ENCODE peak calls at places on chromosome X, in five cellular contexts. One of them, this sample, is unnamed.

GRCh38 chrX:20515841-20516461 is 249.2 kb upstream of the RPS6KA3 start:
- DNase-seq in spleen: no peak
- DNase-seq in HCT116: peak; percentile 73
- DNase-seq in stomach: no peak
- DNase-seq in breast epithelium: no peak
- DNase-seq in this sample: no peak

GRCh38 chrX:134024686-134025377 is 39.4 kb upstream of the GPC3 start:
- DNase-seq in spleen: no peak
- DNase-seq in HCT116: no peak
- DNase-seq in stomach: no peak
- DNase-seq in breast epithelium: no peak
- DNase-seq in this sample: no peak

GRCh38 chrX:13219990-13220764 is 99.7 kb downstream of the ATXN3L start:
- DNase-seq in spleen: no peak
- DNase-seq in HCT116: no peak
- DNase-seq in stomach: no peak
- DNase-seq in breast epithelium: no peak
- DNase-seq in this sample: no peak

GRCh38 chrX:154648931-154649863 is 4.2 kb downstream of the CTAG2 start:
- DNase-seq in spleen: peak; percentile 76
- DNase-seq in HCT116: no peak
- DNase-seq in stomach: no peak
- DNase-seq in breast epithelium: no peak
- DNase-seq in this sample: no peak

GRCh38 chrX:47196098-47196497 is 2.5 kb downstream of the UBA1 start:
- DNase-seq in spleen: no peak
- DNase-seq in HCT116: no peak
- DNase-seq in stomach: no peak
- DNase-seq in breast epithelium: no peak
- DNase-seq in this sample: no peak

GRCh38 chrX:68932611-68933010 is 103.8 kb downstream of the EFNB1 start:
- DNase-seq in spleen: no peak
- DNase-seq in HCT116: no peak
- DNase-seq in stomach: no peak
- DNase-seq in breast epithelium: no peak
- DNase-seq in this sample: peak; percentile 1

GRCh38 chrX:38192007-38192625 is 28.6 kb downstream of the SRPX start:
- DNase-seq in spleen: no peak
- DNase-seq in HCT116: no peak
- DNase-seq in stomach: peak; percentile 28
- DNase-seq in breast epithelium: no peak
- DNase-seq in this sample: peak; percentile 12

GRCh38 chrX:119502727-119503483 is 34.7 kb downstream of the SLC25A5 start:
- DNase-seq in spleen: no peak
- DNase-seq in HCT116: no peak
- DNase-seq in stomach: peak; percentile 71
- DNase-seq in breast epithelium: no peak
- DNase-seq in this sample: peak; percentile 85

GRCh38 chrX:72712094-72712755 is 1.9 kb downstream of the PHKA1 start:
- DNase-seq in spleen: no peak
- DNase-seq in HCT116: no peak
- DNase-seq in stomach: no peak
- DNase-seq in breast epithelium: no peak
- DNase-seq in this sample: no peak

GRCh38 chrX:129785160-129785947 is 5.6 kb downstream of the SASH3 start:
- DNase-seq in spleen: no peak
- DNase-seq in HCT116: no peak
- DNase-seq in stomach: no peak
- DNase-seq in breast epithelium: no peak
- DNase-seq in this sample: no peak

GRCh38 chrX:17848545-17849265 is 12.4 kb downstream of the RAI2 start:
- DNase-seq in spleen: no peak
- DNase-seq in HCT116: no peak
- DNase-seq in stomach: no peak
- DNase-seq in breast epithelium: no peak
- DNase-seq in this sample: no peak

GRCh38 chrX:97070346-97070745 is 186.6 kb downstream of the RPA4 start:
- DNase-seq in spleen: no peak
- DNase-seq in HCT116: no peak
- DNase-seq in stomach: no peak
- DNase-seq in breast epithelium: no peak
- DNase-seq in this sample: no peak

GRCh38 chrX:44012484-44013096 is 39.4 kb upstream of the NDP start:
- DNase-seq in spleen: peak; percentile 81
- DNase-seq in HCT116: peak; percentile 68
- DNase-seq in stomach: peak; percentile 29
- DNase-seq in breast epithelium: no peak
- DNase-seq in this sample: peak; percentile 9

GRCh38 chrX:37754518-37754917 is 25.3 kb upstream of the CYBB start:
- DNase-seq in spleen: no peak
- DNase-seq in HCT116: no peak
- DNase-seq in stomach: no peak
- DNase-seq in breast epithelium: no peak
- DNase-seq in this sample: no peak

GRCh38 chrX:119156241-119156640 is 28.6 kb upstream of the KIAA1210 start:
- DNase-seq in spleen: no peak
- DNase-seq in HCT116: no peak
- DNase-seq in stomach: no peak
- DNase-seq in breast epithelium: no peak
- DNase-seq in this sample: no peak

GRCh38 chrX:150772150-150772970 is 79.2 kb downstream of the MTMR1 start:
- DNase-seq in spleen: peak; percentile 93
- DNase-seq in HCT116: peak; percentile 13
- DNase-seq in stomach: peak; percentile 81
- DNase-seq in breast epithelium: peak; percentile 72
- DNase-seq in this sample: peak; percentile 82

GRCh38 chrX:141176586-141177451 is at the start of gene LDOC1:
- DNase-seq in spleen: peak; percentile 89
- DNase-seq in HCT116: no peak
- DNase-seq in stomach: peak; percentile 73
- DNase-seq in breast epithelium: peak; percentile 80
- DNase-seq in this sample: peak; percentile 59

GRCh38 chrX:68841251-68842049 is 12.6 kb downstream of the EFNB1 start:
- DNase-seq in spleen: no peak
- DNase-seq in HCT116: no peak
- DNase-seq in stomach: peak; percentile 80
- DNase-seq in breast epithelium: no peak
- DNase-seq in this sample: peak; percentile 88

GRCh38 chrX:30309139-30309571 is at the start of gene NR0B1:
- DNase-seq in spleen: peak; percentile 66
- DNase-seq in HCT116: no peak
- DNase-seq in stomach: no peak
- DNase-seq in breast epithelium: no peak
- DNase-seq in this sample: no peak

GRCh38 chrX:47169726-47170515 is 23.7 kb upstream of the UBA1 start:
- DNase-seq in spleen: peak; percentile 60
- DNase-seq in HCT116: no peak
- DNase-seq in stomach: peak; percentile 23
- DNase-seq in breast epithelium: no peak
- DNase-seq in this sample: no peak

GRCh38 chrX:154834562-154834961 is at the start of gene SMIM9:
- DNase-seq in spleen: no peak
- DNase-seq in HCT116: no peak
- DNase-seq in stomach: no peak
- DNase-seq in breast epithelium: no peak
- DNase-seq in this sample: no peak

GRCh38 chrX:40077176-40077575 is 20.6 kb downstream of the BCOR start:
- DNase-seq in spleen: no peak
- DNase-seq in HCT116: no peak
- DNase-seq in stomach: no peak
- DNase-seq in breast epithelium: no peak
- DNase-seq in this sample: no peak

GRCh38 chrX:119529355-119530276 is 35.6 kb downstream of the STEEP1 start:
- DNase-seq in spleen: peak; percentile 32
- DNase-seq in HCT116: no peak
- DNase-seq in stomach: no peak
- DNase-seq in breast epithelium: no peak
- DNase-seq in this sample: no peak

GRCh38 chrX:45710081-45710801 is 509.6 kb upstream of the DIPK2B start:
- DNase-seq in spleen: no peak
- DNase-seq in HCT116: peak; percentile 99
- DNase-seq in stomach: no peak
- DNase-seq in breast epithelium: no peak
- DNase-seq in this sample: no peak

DNA sequence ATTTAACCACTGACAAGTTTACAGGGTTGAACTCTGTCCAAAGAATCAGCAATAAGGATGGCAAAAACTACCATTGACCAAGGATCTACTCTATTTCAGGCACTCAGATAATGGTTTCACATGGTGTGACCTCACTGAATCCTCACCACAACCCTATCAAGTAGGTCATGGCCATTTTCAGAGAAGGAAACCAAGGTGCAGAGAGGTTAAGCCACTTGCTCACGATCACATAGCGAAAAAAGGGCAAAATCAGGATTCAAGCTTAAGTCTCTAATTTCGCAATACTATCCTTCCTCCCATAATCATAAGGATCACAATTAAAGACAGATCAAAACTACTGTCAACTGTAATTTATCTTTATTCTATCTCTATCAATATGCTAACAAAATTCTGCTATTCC is 191.0 kb upstream of the AFF2 start:
- DNase-seq in spleen: no peak
- DNase-seq in HCT116: no peak
- DNase-seq in stomach: no peak
- DNase-seq in breast epithelium: no peak
- DNase-seq in this sample: no peak
- TF ChIP-seq POLR2A in spleen: no peak
- TF ChIP-seq POLR2A in HCT116: no peak
- TF ChIP-seq POLR2A in stomach: no peak
- TF ChIP-seq POLR2A in breast epithelium: no peak
- TF ChIP-seq POLR2A in this sample: no peak

GRCh38 chrX:103407776-103408175 is 31.4 kb downstream of the BEX3 start:
- DNase-seq in spleen: no peak
- DNase-seq in HCT116: no peak
- DNase-seq in stomach: no peak
- DNase-seq in breast epithelium: no peak
- DNase-seq in this sample: no peak

GRCh38 chrX:103406256-103406655 is 29.9 kb downstream of the BEX3 start:
- DNase-seq in spleen: no peak
- DNase-seq in HCT116: no peak
- DNase-seq in stomach: no peak
- DNase-seq in breast epithelium: no peak
- DNase-seq in this sample: no peak

GRCh38 chrX:103405009-103405333 is 28.6 kb downstream of the BEX3 start:
- DNase-seq in spleen: no peak
- DNase-seq in HCT116: no peak
- DNase-seq in stomach: no peak
- DNase-seq in breast epithelium: no peak
- DNase-seq in this sample: no peak

GRCh38 chrX:103400931-103401330 is 24.6 kb downstream of the BEX3 start:
- DNase-seq in spleen: no peak
- DNase-seq in HCT116: no peak
- DNase-seq in stomach: no peak
- DNase-seq in breast epithelium: no peak
- DNase-seq in this sample: no peak

DNA sequence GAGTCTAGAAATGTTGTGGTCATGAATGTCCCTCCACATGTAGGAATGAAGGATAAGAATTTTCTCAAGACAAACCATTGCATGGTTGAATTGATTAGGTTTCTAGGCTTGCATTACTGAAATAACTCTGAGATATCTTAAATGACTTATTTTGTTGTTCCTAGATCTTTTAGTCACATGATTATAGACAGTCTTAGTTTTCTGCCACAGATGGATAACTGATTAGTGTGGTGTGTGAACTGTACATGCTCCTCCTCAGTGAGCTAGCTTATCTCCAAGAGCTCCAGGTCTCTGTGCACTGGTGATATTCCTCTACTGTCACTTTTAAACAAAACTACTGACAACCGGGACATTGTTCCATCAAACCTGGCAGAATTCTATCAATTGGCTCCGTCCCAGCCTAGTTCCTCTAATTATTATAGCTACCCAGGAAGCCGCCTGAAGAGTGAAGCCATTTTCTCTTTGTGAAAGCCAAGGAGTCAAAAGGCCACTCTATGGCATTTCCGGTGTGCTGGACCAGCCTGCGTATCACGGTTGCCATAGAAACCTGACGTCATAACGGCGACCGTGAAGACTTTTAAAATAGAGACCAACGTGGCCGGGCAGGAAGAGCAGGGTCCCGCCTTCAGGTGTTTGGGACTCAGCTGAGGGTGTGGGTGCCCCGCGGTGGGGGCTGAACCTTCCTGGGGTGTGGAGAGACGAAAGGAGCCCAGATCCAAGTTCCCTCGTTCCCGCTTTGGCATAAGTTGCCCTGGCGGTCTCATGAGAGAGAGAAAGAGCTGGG is 28.1 kb downstream of the BEX3 start:
- DNase-seq in spleen: no peak
- DNase-seq in HCT116: peak; percentile 59
- DNase-seq in stomach: peak; percentile 63
- DNase-seq in breast epithelium: peak; percentile 50
- DNase-seq in this sample: peak; percentile 62
- TF ChIP-seq POLR2AphosphoS5 in spleen: peak; percentile 56
- TF ChIP-seq POLR2AphosphoS5 in HCT116: peak; percentile 42
- TF ChIP-seq POLR2AphosphoS5 in stomach: peak; percentile 51
- TF ChIP-seq POLR2AphosphoS5 in breast epithelium: peak; percentile 24
- TF ChIP-seq POLR2AphosphoS5 in this sample: no peak

DNA sequence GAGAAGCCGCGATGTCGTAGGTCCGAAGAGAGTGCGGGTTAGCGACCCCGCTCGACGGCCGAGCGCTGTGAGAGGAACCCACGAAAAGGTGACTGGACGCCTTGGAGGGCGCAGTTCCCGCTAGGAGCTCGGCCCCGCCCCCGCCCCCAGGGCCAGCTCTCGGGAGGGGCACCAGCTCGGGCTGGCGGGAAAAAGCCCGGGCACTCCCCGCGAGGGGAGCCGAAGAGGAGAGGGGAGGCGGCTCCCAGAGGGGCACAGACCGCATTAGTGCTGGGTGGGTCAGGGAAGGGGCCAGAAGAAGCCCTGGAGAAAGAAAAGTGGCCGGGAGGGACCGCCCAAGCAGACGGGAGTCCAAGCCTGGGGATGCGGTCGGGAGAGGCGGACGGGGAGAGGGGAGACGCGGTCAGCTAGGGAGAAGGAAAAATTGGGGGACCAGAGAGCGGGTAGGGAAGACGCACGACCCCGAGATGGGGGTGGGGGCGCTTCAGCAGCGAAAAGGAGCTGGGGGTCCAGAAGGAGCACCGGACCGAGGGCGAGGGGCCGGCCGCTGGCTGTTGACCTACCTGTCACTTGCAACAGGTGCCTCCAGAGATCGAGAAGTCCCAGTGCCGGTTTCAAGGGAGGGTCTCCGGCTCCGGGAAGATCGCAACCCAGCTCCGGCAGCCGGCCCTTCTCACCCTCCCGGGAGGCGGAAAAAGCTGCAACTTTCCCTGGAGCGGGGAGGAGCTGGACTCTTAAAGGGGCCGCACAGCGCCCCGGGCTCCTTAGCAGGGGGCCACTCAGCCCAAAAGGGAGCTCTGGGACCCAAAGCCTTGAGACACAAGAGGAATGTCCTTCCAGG is at the start of gene SYTL4:
- DNase-seq in spleen: peak; percentile 75
- DNase-seq in HCT116: peak; percentile 7
- DNase-seq in stomach: peak; percentile 37
- DNase-seq in breast epithelium: no peak
- DNase-seq in this sample: peak; percentile 42
- TF ChIP-seq POLR2A in spleen: no peak
- TF ChIP-seq POLR2A in HCT116: no peak
- TF ChIP-seq POLR2A in stomach: no peak
- TF ChIP-seq POLR2A in breast epithelium: no peak
- TF ChIP-seq POLR2A in this sample: peak; percentile 21

GRCh38 chrX:11241720-11242119 is 51.5 kb upstream of the AMELX start:
- DNase-seq in spleen: no peak
- DNase-seq in HCT116: no peak
- DNase-seq in stomach: no peak
- DNase-seq in breast epithelium: no peak
- DNase-seq in this sample: no peak
- TF ChIP-seq POLR2AphosphoS5 in spleen: no peak
- TF ChIP-seq POLR2AphosphoS5 in HCT116: no peak
- TF ChIP-seq POLR2AphosphoS5 in stomach: no peak
- TF ChIP-seq POLR2AphosphoS5 in breast epithelium: no peak
- TF ChIP-seq POLR2AphosphoS5 in this sample: no peak

This sample was measured in transverse colon.